ENCODE peak calls at places on chromosomes 11 and 22, in nine cellular contexts. I is psoas muscle, V is mammary epithelial cell, G is body of pancreas, C is colonic mucosa, L is HFFc6, Q is HCT116, P is suprapubic skin, R is AG04449. D is an unnamed sample.

GRCh38 chr22:29702025-29702930 is 17.5 kb upstream of the CABP7 start:
- DNase-seq in R (no peak), L (no peak), V (no peak), Q (no peak), P (no peak), I (no peak), G (no peak), C (peak), D (no peak)

GRCh38 chr22:30837531-30837930 is 131.0 kb downstream of the MORC2 start:
- DNase-seq in C (no peak), Q (no peak), L (no peak), V (no peak), I (no peak), P (peak), R (no peak), G (no peak), D (no peak)

GRCh38 chr11:71446942-71447688 is 1.1 kb downstream of the DHCR7 start:
- DNase-seq in L (peak), I (no peak), G (no peak), C (peak), P (peak), R (no peak), V (peak), Q (no peak), D (no peak)

GRCh38 chr22:46238541-46238940 is 11.6 kb downstream of the CDPF1 start:
- DNase-seq in I (peak), P (no peak), C (no peak), G (no peak), R (no peak), Q (no peak), V (no peak), L (no peak), D (no peak)

GRCh38 chr22:39574779-39575551 is 4.4 kb downstream of the CACNA1I start:
- DNase-seq in L (peak), P (no peak), V (peak), G (no peak), Q (peak), R (peak), I (no peak), C (no peak), D (no peak)

GRCh38 chr11:14290422-14290821 is 68.6 kb downstream of the RRAS2 start:
- DNase-seq in C (no peak), I (no peak), V (no peak), R (no peak), Q (no peak), G (no peak), P (no peak), L (no peak), D (no peak)

GRCh38 chr22:26952654-26953379 is 295.4 kb downstream of the MIAT start:
- DNase-seq in G (no peak), I (no peak), Q (no peak), R (no peak), P (no peak), L (no peak), V (no peak), C (no peak), D (peak)

GRCh38 chr11:114964676-114965214 is 286.4 kb downstream of the NXPE2 start:
- DNase-seq in P (no peak), I (no peak), R (no peak), C (no peak), L (no peak), V (no peak), Q (no peak), G (no peak), D (no peak)

GRCh38 chr11:92388380-92388779 is 163.8 kb downstream of the FAT3 start:
- DNase-seq in L (no peak), V (no peak), P (no peak), Q (no peak), G (no peak), R (no peak), C (no peak), I (no peak), D (no peak)

GRCh38 chr22:41929158-41929896 is 2.7 kb upstream of the TNFRSF13C start:
- DNase-seq in I (no peak), P (no peak), C (no peak), R (no peak), V (no peak), L (no peak), G (no peak), Q (no peak), D (no peak)

GRCh38 chr11:113663567-113663966 is 42.5 kb downstream of the TMPRSS5 start:
- DNase-seq in P (no peak), Q (no peak), G (no peak), I (no peak), C (no peak), R (no peak), L (no peak), V (no peak), D (no peak)

GRCh38 chr11:12642040-12642439 is 32.2 kb upstream of the TEAD1 start:
- DNase-seq in V (peak), L (no peak), P (no peak), C (no peak), I (no peak), G (no peak), R (no peak), Q (no peak), D (no peak)

GRCh38 chr22:31826443-31826842 is 72.6 kb downstream of the DEPDC5 start:
- DNase-seq in Q (no peak), I (no peak), G (no peak), V (peak), L (no peak), P (no peak), C (no peak), R (no peak), D (no peak)

GRCh38 chr11:61273151-61274078 is 21.7 kb downstream of the VWCE start:
- DNase-seq in G (no peak), Q (no peak), P (no peak), V (peak), L (no peak), C (peak), I (no peak), R (no peak), D (no peak)

GRCh38 chr11:66070604-66071325 is 693 bp downstream of the PACS1 start:
- DNase-seq in R (no peak), I (peak), L (peak), Q (no peak), C (peak), G (peak), P (peak), V (peak), D (peak)

GRCh38 chr11:66986178-66986545 is 11.1 kb downstream of the C11orf86 start:
- DNase-seq in I (no peak), L (no peak), Q (no peak), R (no peak), C (no peak), G (peak), V (peak), P (no peak), D (no peak)

GRCh38 chr11:46120711-46121327 is 435 bp downstream of the PHF21A start:
- DNase-seq in R (peak), I (peak), L (peak), C (peak), P (no peak), G (peak), V (peak), Q (no peak), D (peak)

GRCh38 chr22:50004923-50005322 is 7.6 kb downstream of the IL17REL start:
- DNase-seq in G (no peak), R (no peak), I (no peak), V (no peak), Q (no peak), P (no peak), C (no peak), L (no peak), D (no peak)

GRCh38 chr11:62373464-62374110 is 36.3 kb downstream of the ASRGL1 start:
- DNase-seq in C (no peak), G (no peak), P (no peak), V (no peak), Q (no peak), R (no peak), I (no peak), L (no peak), D (no peak)

GRCh38 chr11:13289081-13289480 is 11.5 kb downstream of the BMAL1 start:
- DNase-seq in R (no peak), V (no peak), G (no peak), L (peak), P (no peak), Q (no peak), C (no peak), I (no peak), D (no peak)

GRCh38 chr11:95566151-95566670 is 223.4 kb downstream of the FAM76B start:
- DNase-seq in V (no peak), C (no peak), I (no peak), Q (no peak), P (no peak), G (no peak), R (peak), L (no peak), D (no peak)

GRCh38 chr11:3001496-3001895 is 9.4 kb upstream of the NAP1L4 start:
- DNase-seq in I (no peak), P (peak), L (no peak), C (no peak), G (no peak), V (no peak), R (no peak), Q (no peak), D (no peak)

GRCh38 chr11:2099523-2100316 is 39.5 kb downstream of the IGF2 start:
- DNase-seq in G (peak), P (peak), Q (no peak), L (no peak), R (no peak), V (peak), C (peak), I (peak), D (no peak)

GRCh38 chr22:49769691-49770315 is 57.9 kb downstream of the BRD1 start:
- DNase-seq in C (no peak), G (no peak), L (no peak), Q (no peak), P (no peak), R (no peak), I (peak), V (no peak), D (no peak)

GRCh38 chr11:74926304-74927030 is 22.4 kb downstream of the XRRA1 start:
- DNase-seq in I (no peak), R (no peak), G (no peak), P (no peak), V (peak), Q (no peak), C (no peak), L (peak), D (no peak)

GRCh38 chr11:8180469-8180868 is 11.6 kb upstream of the RIC3 start:
- DNase-seq in C (no peak), R (no peak), I (no peak), L (no peak), P (no peak), V (no peak), Q (no peak), G (no peak), D (no peak)

GRCh38 chr22:29901354-29901753 is 18.4 kb downstream of the MTMR3 start:
- DNase-seq in Q (no peak), P (no peak), V (no peak), G (no peak), I (no peak), L (no peak), C (no peak), R (no peak), D (no peak)

GRCh38 chr11:35526370-35526792 is 965 bp upstream of the PAMR1 start:
- DNase-seq in L (peak), P (no peak), R (no peak), G (no peak), C (no peak), Q (peak), I (no peak), V (peak), D (no peak)

GRCh38 chr11:117827521-117828511 is 3.3 kb upstream of the FXYD2 start:
- DNase-seq in G (peak), Q (no peak), P (peak), L (no peak), C (peak), V (no peak), I (no peak), R (no peak), D (peak)

GRCh38 chr11:61688368-61689163 is 8.4 kb downstream of the DAGLA start:
- DNase-seq in G (peak), P (peak), C (peak), L (no peak), Q (no peak), I (peak), R (no peak), V (peak), D (no peak)

GRCh38 chr22:36770116-36770945 is 5.6 kb downstream of the IFT27 start:
- DNase-seq in P (peak), L (no peak), C (no peak), R (no peak), V (no peak), G (no peak), I (no peak), Q (no peak), D (no peak)

GRCh38 chr22:18968011-18968749 is 32.1 kb upstream of the PRODH start:
- DNase-seq in R (no peak), P (no peak), I (peak), G (peak), L (peak), Q (no peak), C (no peak), V (no peak), D (no peak)

GRCh38 chr11:75014129-75014528 is 25.4 kb downstream of the NEU3 start:
- DNase-seq in C (no peak), P (no peak), G (no peak), I (peak), Q (no peak), V (peak), R (peak), L (peak), D (no peak)

GRCh38 chr11:78564037-78564888 is 10.4 kb downstream of the NARS2 start:
- DNase-seq in R (no peak), I (no peak), G (peak), V (peak), L (peak), P (no peak), C (peak), Q (peak), D (no peak)

GRCh38 chr11:108599978-108600377 is 6.4 kb upstream of the EXPH5 start:
- DNase-seq in V (no peak), G (no peak), C (no peak), L (no peak), I (no peak), R (no peak), P (no peak), Q (no peak), D (no peak)

GRCh38 chr11:46183819-46184218 is 62.6 kb upstream of the PHF21A start:
- DNase-seq in V (peak), L (peak), I (no peak), C (no peak), Q (no peak), G (no peak), P (no peak), R (no peak), D (no peak)

GRCh38 chr11:8360086-8360828 is 96.6 kb upstream of the LMO1 start:
- DNase-seq in I (no peak), R (no peak), V (no peak), G (peak), Q (no peak), P (no peak), C (no peak), L (no peak), D (no peak)

GRCh38 chr11:123406441-123407123 is 23.5 kb upstream of the GRAMD1B start:
- DNase-seq in L (no peak), G (no peak), I (no peak), P (no peak), V (no peak), Q (no peak), C (no peak), R (no peak), D (no peak)

GRCh38 chr11:123405123-123405592 is 24.9 kb upstream of the GRAMD1B start:
- DNase-seq in G (no peak), R (no peak), L (no peak), V (peak), P (no peak), C (no peak), Q (no peak), I (no peak), D (no peak)

GRCh38 chr11:123407124-123407995 is 22.7 kb upstream of the GRAMD1B start:
- DNase-seq in Q (peak), I (peak), P (no peak), V (peak), R (no peak), C (peak), L (peak), G (peak), D (no peak)

GRCh38 chr11:123407996-123408597 is 22.0 kb upstream of the GRAMD1B start:
- DNase-seq in R (no peak), Q (no peak), L (no peak), P (no peak), C (no peak), V (no peak), G (no peak), I (no peak), D (no peak)

DNA sequence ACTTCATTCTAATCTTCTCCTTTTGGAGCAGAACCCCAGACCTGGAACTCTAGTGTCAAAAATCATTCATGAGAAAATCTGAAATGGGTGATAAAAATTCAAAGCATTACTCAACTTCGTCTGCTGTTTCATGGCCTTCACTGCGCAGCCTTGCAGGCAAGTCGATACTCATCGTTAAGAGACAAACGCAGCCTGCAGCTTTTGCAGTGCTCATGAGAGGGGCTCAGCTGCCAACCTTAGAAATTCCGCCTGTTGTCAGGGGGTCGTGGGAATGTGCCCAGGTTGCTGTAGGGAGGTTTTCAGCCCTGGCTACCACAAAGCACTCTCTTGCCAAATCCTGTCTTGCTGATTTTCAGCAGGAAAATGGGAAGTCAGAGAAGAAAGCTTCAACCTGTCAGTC is 25.4 kb upstream of the GRAMD1B start:
- DNase-seq in I (no peak), C (no peak), P (no peak), V (peak), G (no peak), R (no peak), Q (no peak), L (no peak), D (no peak)
- TF ChIP-seq CTCF in I (no peak), C (no peak), P (no peak), V (no peak), G (no peak), R (no peak), Q (no peak), L (no peak), D (no peak)

DNA sequence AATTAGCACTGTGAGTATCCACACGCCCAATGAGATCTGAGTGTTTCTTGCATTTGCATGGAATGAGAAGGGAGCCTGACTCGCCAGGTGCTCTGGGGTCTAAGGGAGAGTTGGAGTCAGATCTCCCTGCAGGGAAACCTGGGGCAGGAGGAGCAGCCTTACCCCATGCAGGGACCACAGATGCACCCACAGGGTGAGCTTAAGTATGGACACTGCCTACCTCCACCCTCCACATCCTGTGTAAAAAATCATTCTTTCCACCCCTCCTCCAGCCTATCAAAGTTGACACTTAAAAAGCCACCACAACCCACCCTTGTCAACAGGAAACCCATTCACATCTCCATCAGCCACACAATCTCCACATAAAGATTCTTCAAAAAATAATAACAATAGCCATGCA is 67.0 kb upstream of the IGLL5 start:
- DNase-seq in L (no peak), V (no peak), Q (no peak), C (no peak), P (no peak), G (no peak), I (no peak), R (no peak), D (no peak)
- TF ChIP-seq CTCF in L (no peak), V (no peak), Q (no peak), C (no peak), P (no peak), G (no peak), I (no peak), R (no peak), D (no peak)

DNA sequence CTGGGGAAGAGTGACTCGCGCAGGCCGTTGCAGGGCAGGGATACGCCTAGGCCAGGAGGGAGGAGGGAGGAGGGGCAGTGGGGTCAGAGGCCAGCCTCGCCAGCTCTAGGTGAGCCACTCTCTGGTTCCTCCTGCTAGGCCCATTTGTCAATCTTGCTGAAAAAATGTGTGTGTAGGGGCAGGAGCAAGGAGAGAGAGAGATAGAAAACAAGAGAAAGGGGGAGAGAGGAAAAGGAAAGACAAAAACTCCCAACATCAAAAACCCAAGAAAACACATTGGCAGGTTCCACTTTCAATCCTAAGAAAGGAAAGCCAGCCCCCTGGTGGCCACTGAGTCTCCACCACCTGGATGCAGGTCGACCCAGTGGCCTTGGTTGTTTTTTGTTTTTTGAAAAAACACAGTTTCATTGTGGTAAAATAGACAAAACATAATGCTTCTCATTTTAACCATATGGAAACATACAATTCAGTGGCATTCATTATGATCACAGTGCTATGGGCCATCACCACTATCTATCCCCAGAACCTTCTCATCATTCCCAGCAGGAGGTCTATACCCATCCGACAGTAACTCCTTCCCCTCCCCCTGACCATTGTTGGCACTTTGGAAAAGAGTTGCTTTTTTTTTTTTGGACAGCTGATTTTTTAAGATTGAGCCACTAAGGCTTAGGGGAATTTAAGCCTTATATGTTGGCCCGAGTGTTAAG is 10.9 kb downstream of the OMP start:
- DNase-seq in R (no peak), P (no peak), Q (no peak), L (peak), G (peak), I (peak), V (no peak), C (no peak), D (peak)
- TF ChIP-seq CTCF in R (peak), P (peak), Q (peak), L (peak), G (peak), I (peak), V (peak), C (peak), D (peak)

GRCh38 chr11:41289408-41289807 is 170.0 kb downstream of the LRRC4C start:
- DNase-seq in I (no peak), G (no peak), Q (no peak), V (no peak), L (no peak), C (no peak), R (no peak), P (no peak), D (no peak)
- TF ChIP-seq CTCF in I (no peak), G (no peak), Q (no peak), V (no peak), L (no peak), C (no peak), R (no peak), P (no peak), D (no peak)

GRCh38 chr11:17768547-17768946 is 34.0 kb downstream of the KCNC1 start:
- DNase-seq in C (no peak), V (no peak), Q (no peak), L (no peak), P (no peak), G (no peak), R (no peak), I (peak), D (peak)

GRCh38 chr11:17767301-17767885 is 32.8 kb downstream of the KCNC1 start:
- DNase-seq in P (no peak), G (no peak), L (no peak), I (peak), Q (no peak), V (no peak), R (no peak), C (no peak), D (peak)

GRCh38 chr11:17765381-17766359 is 31.1 kb downstream of the KCNC1 start:
- DNase-seq in G (no peak), I (peak), C (no peak), L (peak), R (no peak), Q (no peak), V (no peak), P (no peak), D (peak)

GRCh38 chr11:17767914-17768313 is 33.3 kb downstream of the KCNC1 start:
- DNase-seq in Q (no peak), P (no peak), G (no peak), L (no peak), I (peak), C (no peak), V (no peak), R (no peak), D (no peak)

DNA sequence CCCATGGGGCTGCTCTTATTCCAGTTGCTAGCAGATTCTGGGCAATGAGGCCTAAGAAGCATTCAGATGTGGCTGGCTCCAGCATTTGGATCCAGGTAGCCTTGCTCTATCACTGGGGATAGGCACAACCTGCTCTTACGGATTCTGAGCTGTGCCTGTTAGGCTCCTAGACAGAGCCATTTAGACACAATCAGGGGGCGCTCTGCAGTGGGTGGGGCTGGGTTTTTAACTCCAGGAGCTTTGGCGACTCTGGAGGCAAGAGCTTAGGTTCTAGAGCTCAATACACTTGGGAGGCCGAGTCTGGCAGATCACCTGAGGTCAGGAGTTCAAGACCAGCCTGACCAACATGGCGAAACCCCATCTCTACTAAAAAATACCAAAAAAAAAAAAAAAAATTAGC is 32.0 kb downstream of the KCNC1 start:
- DNase-seq in G (no peak), R (no peak), L (no peak), I (peak), Q (peak), C (no peak), P (no peak), V (no peak), D (no peak)
- TF ChIP-seq CTCF in G (no peak), R (no peak), L (no peak), I (no peak), Q (peak), C (no peak), P (no peak), V (peak), D (no peak)